ENCODE peak calls at places on chromosome 12, in nine cellular contexts. One of them, this sample, is unnamed.

GRCh38 chr12:45192041-45192695 is 23.7 kb upstream of the ANO6 start:
- DNase-seq in AG04449: peak; percentile 49
- DNase-seq in heart left ventricle: no peak
- DNase-seq in spleen: no peak
- DNase-seq in heart right ventricle: no peak
- DNase-seq in AG04450: no peak
- DNase-seq in ovary: no peak
- DNase-seq in astrocyte of the spinal cord: peak; percentile 66
- DNase-seq in psoas muscle: no peak
- DNase-seq in this sample: peak; percentile 19

GRCh38 chr12:31715283-31715825 is 13.5 kb downstream of the AMN1 start:
- DNase-seq in AG04449: no peak
- DNase-seq in heart left ventricle: no peak
- DNase-seq in spleen: no peak
- DNase-seq in heart right ventricle: no peak
- DNase-seq in AG04450: no peak
- DNase-seq in ovary: no peak
- DNase-seq in astrocyte of the spinal cord: peak; percentile 14
- DNase-seq in psoas muscle: no peak
- DNase-seq in this sample: peak; percentile 32

GRCh38 chr12:106246891-106247730 is 709 bp downstream of the CKAP4 start:
- DNase-seq in AG04449: no peak
- DNase-seq in heart left ventricle: peak; percentile 71
- DNase-seq in spleen: peak; percentile 92
- DNase-seq in heart right ventricle: peak; percentile 80
- DNase-seq in AG04450: no peak
- DNase-seq in ovary: peak; percentile 76
- DNase-seq in astrocyte of the spinal cord: peak; percentile 72
- DNase-seq in psoas muscle: peak; percentile 79
- DNase-seq in this sample: peak; percentile 64

GRCh38 chr12:1695836-1696670 is 5.2 kb downstream of the ADIPOR2 start:
- DNase-seq in AG04449: no peak
- DNase-seq in heart left ventricle: no peak
- DNase-seq in spleen: no peak
- DNase-seq in heart right ventricle: no peak
- DNase-seq in AG04450: no peak
- DNase-seq in ovary: no peak
- DNase-seq in astrocyte of the spinal cord: no peak
- DNase-seq in psoas muscle: no peak
- DNase-seq in this sample: no peak

GRCh38 chr12:110657747-110658146 is 31.2 kb downstream of the HVCN1 start:
- DNase-seq in AG04449: no peak
- DNase-seq in heart left ventricle: no peak
- DNase-seq in spleen: no peak
- DNase-seq in heart right ventricle: no peak
- DNase-seq in AG04450: no peak
- DNase-seq in ovary: peak; percentile 31
- DNase-seq in astrocyte of the spinal cord: no peak
- DNase-seq in psoas muscle: no peak
- DNase-seq in this sample: no peak

GRCh38 chr12:129179941-129180340 is 326.7 kb downstream of the GLT1D1 start:
- DNase-seq in AG04449: no peak
- DNase-seq in heart left ventricle: no peak
- DNase-seq in spleen: no peak
- DNase-seq in heart right ventricle: no peak
- DNase-seq in AG04450: no peak
- DNase-seq in ovary: no peak
- DNase-seq in astrocyte of the spinal cord: no peak
- DNase-seq in psoas muscle: no peak
- DNase-seq in this sample: no peak

GRCh38 chr12:52644078-52644415 is 8.0 kb downstream of the KRT2 start:
- DNase-seq in AG04449: no peak
- DNase-seq in heart left ventricle: no peak
- DNase-seq in spleen: no peak
- DNase-seq in heart right ventricle: no peak
- DNase-seq in AG04450: no peak
- DNase-seq in ovary: no peak
- DNase-seq in astrocyte of the spinal cord: no peak
- DNase-seq in psoas muscle: no peak
- DNase-seq in this sample: no peak

GRCh38 chr12:70920891-70921290 is 353 bp upstream of the PTPRR start:
- DNase-seq in AG04449: no peak
- DNase-seq in heart left ventricle: no peak
- DNase-seq in spleen: no peak
- DNase-seq in heart right ventricle: no peak
- DNase-seq in AG04450: no peak
- DNase-seq in ovary: no peak
- DNase-seq in astrocyte of the spinal cord: no peak
- DNase-seq in psoas muscle: no peak
- DNase-seq in this sample: no peak

GRCh38 chr12:7915911-7916403 is 20.0 kb downstream of the SLC2A3 start:
- DNase-seq in AG04449: no peak
- DNase-seq in heart left ventricle: no peak
- DNase-seq in spleen: no peak
- DNase-seq in heart right ventricle: no peak
- DNase-seq in AG04450: no peak
- DNase-seq in ovary: no peak
- DNase-seq in astrocyte of the spinal cord: no peak
- DNase-seq in psoas muscle: no peak
- DNase-seq in this sample: no peak

GRCh38 chr12:48810817-48811453 is 7.4 kb upstream of the CACNB3 start:
- DNase-seq in AG04449: peak; percentile 78
- DNase-seq in heart left ventricle: no peak
- DNase-seq in spleen: no peak
- DNase-seq in heart right ventricle: no peak
- DNase-seq in AG04450: peak; percentile 96
- DNase-seq in ovary: peak; percentile 81
- DNase-seq in astrocyte of the spinal cord: peak; percentile 70
- DNase-seq in psoas muscle: no peak
- DNase-seq in this sample: no peak

GRCh38 chr12:50517456-50518048 is 12.8 kb downstream of the DIP2B start:
- DNase-seq in AG04449: no peak
- DNase-seq in heart left ventricle: no peak
- DNase-seq in spleen: no peak
- DNase-seq in heart right ventricle: no peak
- DNase-seq in AG04450: peak; percentile 57
- DNase-seq in ovary: no peak
- DNase-seq in astrocyte of the spinal cord: peak; percentile 54
- DNase-seq in psoas muscle: no peak
- DNase-seq in this sample: no peak

GRCh38 chr12:54306925-54307731 is 6.3 kb upstream of the NFE2 start:
- DNase-seq in AG04449: no peak
- DNase-seq in heart left ventricle: peak; percentile 62
- DNase-seq in spleen: peak; percentile 95
- DNase-seq in heart right ventricle: peak; percentile 71
- DNase-seq in AG04450: no peak
- DNase-seq in ovary: no peak
- DNase-seq in astrocyte of the spinal cord: no peak
- DNase-seq in psoas muscle: peak; percentile 72
- DNase-seq in this sample: peak; percentile 98

GRCh38 chr12:98754095-98754494 is 109.0 kb downstream of the APAF1 start:
- DNase-seq in AG04449: peak; percentile 21
- DNase-seq in heart left ventricle: no peak
- DNase-seq in spleen: no peak
- DNase-seq in heart right ventricle: no peak
- DNase-seq in AG04450: peak; percentile 20
- DNase-seq in ovary: no peak
- DNase-seq in astrocyte of the spinal cord: peak; percentile 86
- DNase-seq in psoas muscle: no peak
- DNase-seq in this sample: peak; percentile 44

GRCh38 chr12:100142851-100143559 is at the start of gene BLTP3B:
- DNase-seq in AG04449: no peak
- DNase-seq in heart left ventricle: peak; percentile 93
- DNase-seq in spleen: peak; percentile 98
- DNase-seq in heart right ventricle: peak; percentile 94
- DNase-seq in AG04450: peak; percentile 13
- DNase-seq in ovary: peak; percentile 93
- DNase-seq in astrocyte of the spinal cord: peak; percentile 76
- DNase-seq in psoas muscle: peak; percentile 95
- DNase-seq in this sample: peak; percentile 93

GRCh38 chr12:100141666-100141997 is 1.0 kb downstream of the BLTP3B start:
- DNase-seq in AG04449: peak; percentile 61
- DNase-seq in heart left ventricle: no peak
- DNase-seq in spleen: no peak
- DNase-seq in heart right ventricle: no peak
- DNase-seq in AG04450: peak; percentile 61
- DNase-seq in ovary: no peak
- DNase-seq in astrocyte of the spinal cord: peak; percentile 89
- DNase-seq in psoas muscle: no peak
- DNase-seq in this sample: no peak

GRCh38 chr12:100133200-100133599 is 9.5 kb downstream of the BLTP3B start:
- DNase-seq in AG04449: no peak
- DNase-seq in heart left ventricle: no peak
- DNase-seq in spleen: no peak
- DNase-seq in heart right ventricle: no peak
- DNase-seq in AG04450: no peak
- DNase-seq in ovary: no peak
- DNase-seq in astrocyte of the spinal cord: no peak
- DNase-seq in psoas muscle: no peak
- DNase-seq in this sample: no peak

GRCh38 chr12:100141998-100142850 is 450 bp downstream of the BLTP3B start:
- DNase-seq in AG04449: no peak
- DNase-seq in heart left ventricle: peak; percentile 36
- DNase-seq in spleen: peak; percentile 93
- DNase-seq in heart right ventricle: peak; percentile 49
- DNase-seq in AG04450: no peak
- DNase-seq in ovary: no peak
- DNase-seq in astrocyte of the spinal cord: no peak
- DNase-seq in psoas muscle: peak; percentile 40
- DNase-seq in this sample: peak; percentile 48

GRCh38 chr12:100138048-100138907 is 4.4 kb downstream of the BLTP3B start:
- DNase-seq in AG04449: no peak
- DNase-seq in heart left ventricle: no peak
- DNase-seq in spleen: no peak
- DNase-seq in heart right ventricle: no peak
- DNase-seq in AG04450: no peak
- DNase-seq in ovary: no peak
- DNase-seq in astrocyte of the spinal cord: peak; percentile 36
- DNase-seq in psoas muscle: no peak
- DNase-seq in this sample: no peak
- TF ChIP-seq CTCF in AG04449: peak; percentile 16
- TF ChIP-seq CTCF in heart left ventricle: peak; percentile 43
- TF ChIP-seq CTCF in spleen: no peak
- TF ChIP-seq CTCF in heart right ventricle: peak; percentile 54
- TF ChIP-seq CTCF in AG04450: peak; percentile 37
- TF ChIP-seq CTCF in ovary: no peak
- TF ChIP-seq CTCF in astrocyte of the spinal cord: peak; percentile 51
- TF ChIP-seq CTCF in psoas muscle: peak; percentile 25
- TF ChIP-seq CTCF in this sample: peak; percentile 24

GRCh38 chr12:61367281-61367785 is 892.9 kb upstream of the USP15 start:
- DNase-seq in AG04449: no peak
- DNase-seq in heart left ventricle: no peak
- DNase-seq in spleen: no peak
- DNase-seq in heart right ventricle: no peak
- DNase-seq in AG04450: no peak
- DNase-seq in ovary: no peak
- DNase-seq in astrocyte of the spinal cord: no peak
- DNase-seq in psoas muscle: no peak
- DNase-seq in this sample: no peak
- TF ChIP-seq CTCF in AG04449: no peak
- TF ChIP-seq CTCF in heart left ventricle: no peak
- TF ChIP-seq CTCF in spleen: no peak
- TF ChIP-seq CTCF in heart right ventricle: no peak
- TF ChIP-seq CTCF in AG04450: no peak
- TF ChIP-seq CTCF in ovary: no peak
- TF ChIP-seq CTCF in astrocyte of the spinal cord: no peak
- TF ChIP-seq CTCF in psoas muscle: no peak
- TF ChIP-seq CTCF in this sample: no peak

GRCh38 chr12:65672441-65672840 is 151.8 kb upstream of the HMGA2 start:
- DNase-seq in AG04449: no peak
- DNase-seq in heart left ventricle: no peak
- DNase-seq in spleen: no peak
- DNase-seq in heart right ventricle: no peak
- DNase-seq in AG04450: no peak
- DNase-seq in ovary: no peak
- DNase-seq in astrocyte of the spinal cord: no peak
- DNase-seq in psoas muscle: no peak
- DNase-seq in this sample: no peak

GRCh38 chr12:65670775-65671174 is 153.5 kb upstream of the HMGA2 start:
- DNase-seq in AG04449: no peak
- DNase-seq in heart left ventricle: no peak
- DNase-seq in spleen: no peak
- DNase-seq in heart right ventricle: no peak
- DNase-seq in AG04450: no peak
- DNase-seq in ovary: no peak
- DNase-seq in astrocyte of the spinal cord: peak; percentile 48
- DNase-seq in psoas muscle: no peak
- DNase-seq in this sample: no peak

GRCh38 chr12:65675141-65675621 is 149.1 kb upstream of the HMGA2 start:
- DNase-seq in AG04449: no peak
- DNase-seq in heart left ventricle: no peak
- DNase-seq in spleen: no peak
- DNase-seq in heart right ventricle: no peak
- DNase-seq in AG04450: peak; percentile 56
- DNase-seq in ovary: no peak
- DNase-seq in astrocyte of the spinal cord: peak; percentile 28
- DNase-seq in psoas muscle: no peak
- DNase-seq in this sample: no peak

GRCh38 chr12:65673291-65673690 is 151.0 kb upstream of the HMGA2 start:
- DNase-seq in AG04449: no peak
- DNase-seq in heart left ventricle: no peak
- DNase-seq in spleen: no peak
- DNase-seq in heart right ventricle: no peak
- DNase-seq in AG04450: no peak
- DNase-seq in ovary: no peak
- DNase-seq in astrocyte of the spinal cord: no peak
- DNase-seq in psoas muscle: no peak
- DNase-seq in this sample: no peak

GRCh38 chr12:65673732-65674131 is 150.6 kb upstream of the HMGA2 start:
- DNase-seq in AG04449: no peak
- DNase-seq in heart left ventricle: no peak
- DNase-seq in spleen: no peak
- DNase-seq in heart right ventricle: no peak
- DNase-seq in AG04450: no peak
- DNase-seq in ovary: no peak
- DNase-seq in astrocyte of the spinal cord: peak; percentile 59
- DNase-seq in psoas muscle: no peak
- DNase-seq in this sample: no peak
- TF ChIP-seq CTCF in AG04449: no peak
- TF ChIP-seq CTCF in heart left ventricle: peak; percentile 33
- TF ChIP-seq CTCF in spleen: no peak
- TF ChIP-seq CTCF in heart right ventricle: peak; percentile 34
- TF ChIP-seq CTCF in AG04450: peak; percentile 29
- TF ChIP-seq CTCF in ovary: no peak
- TF ChIP-seq CTCF in astrocyte of the spinal cord: peak; percentile 17
- TF ChIP-seq CTCF in psoas muscle: no peak
- TF ChIP-seq CTCF in this sample: no peak

DNA sequence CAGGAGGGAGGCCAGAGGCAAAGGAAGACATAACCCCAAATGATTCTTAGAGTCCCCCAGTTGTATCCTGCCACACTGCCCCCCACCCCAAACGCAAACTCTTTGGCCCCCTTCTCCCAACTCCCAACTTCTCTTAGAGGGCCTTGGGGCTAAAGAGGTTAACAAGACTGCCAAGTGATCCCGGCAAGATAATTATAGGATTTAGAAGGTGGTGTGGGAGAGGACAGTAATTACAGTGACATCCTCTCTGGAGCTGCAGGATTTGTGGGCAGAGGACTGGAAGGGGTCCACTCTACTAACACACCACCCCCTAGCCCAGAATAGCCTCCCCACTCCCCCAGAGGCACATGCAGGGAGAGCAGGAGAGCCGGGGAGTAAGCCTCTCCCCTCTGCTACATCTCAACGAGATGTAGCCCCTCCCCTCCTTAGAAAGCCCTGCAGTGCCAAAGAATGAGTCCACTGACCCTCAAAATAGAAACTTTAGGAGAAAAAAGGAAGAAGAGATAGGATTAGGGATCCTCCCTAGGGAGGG is 5.3 kb upstream of the GDF11 start:
- DNase-seq in AG04449: no peak
- DNase-seq in heart left ventricle: no peak
- DNase-seq in spleen: no peak
- DNase-seq in heart right ventricle: no peak
- DNase-seq in AG04450: no peak
- DNase-seq in ovary: no peak
- DNase-seq in astrocyte of the spinal cord: no peak
- DNase-seq in psoas muscle: no peak
- DNase-seq in this sample: no peak
- TF ChIP-seq CTCF in AG04449: no peak
- TF ChIP-seq CTCF in heart left ventricle: no peak
- TF ChIP-seq CTCF in spleen: peak; percentile 11
- TF ChIP-seq CTCF in heart right ventricle: no peak
- TF ChIP-seq CTCF in AG04450: no peak
- TF ChIP-seq CTCF in ovary: no peak
- TF ChIP-seq CTCF in astrocyte of the spinal cord: no peak
- TF ChIP-seq CTCF in psoas muscle: no peak
- TF ChIP-seq CTCF in this sample: no peak